ENCODE peak calls at places on chromosome 10, in five cellular contexts. A is HCT116; Q is Kasumi-1; J is psoas muscle; P is stimulated activated CD8-positive, alpha-beta memory T cell treated with anti-CD3 and anti-CD28 coated beads, Interleukin-2, amount 100 ng/mL, for 48 hours. H is an unnamed sample.

GRCh38 chr10:48252354-48252650 is 22.2 kb downstream of the FRMPD2 start:
- DNase-seq in A (no peak), Q (no peak), J (no peak), P (no peak), H (no peak)

GRCh38 chr10:124842721-124843120 is 41.1 kb downstream of the ABRAXAS2 start:
- DNase-seq in A (no peak), Q (no peak), J (no peak), P (no peak), H (no peak)

GRCh38 chr10:90652519-90652918 is 205.3 kb downstream of the HTR7 start:
- DNase-seq in A (peak), Q (peak), J (no peak), P (no peak), H (peak)

GRCh38 chr10:15374156-15374555 is 3.1 kb upstream of the FAM171A1 start:
- DNase-seq in A (no peak), Q (no peak), J (no peak), P (no peak), H (no peak)

GRCh38 chr10:25465582-25466372 is 291.0 kb downstream of the GPR158 start:
- DNase-seq in A (peak), Q (no peak), J (no peak), P (no peak), H (no peak)

GRCh38 chr10:109887272-109887671 is 36.0 kb downstream of the XPNPEP1 start:
- DNase-seq in A (no peak), Q (no peak), J (no peak), P (no peak), H (no peak)

GRCh38 chr10:4944751-4945280 is 18.4 kb upstream of the AKR1C1 start:
- DNase-seq in A (no peak), Q (no peak), J (no peak), P (no peak), H (no peak)

GRCh38 chr10:131154306-131155025 is 157.1 kb downstream of the TCERG1L start:
- DNase-seq in A (no peak), Q (no peak), J (no peak), P (no peak), H (no peak)

GRCh38 chr10:13102002-13102794 is 2.2 kb downstream of the OPTN start:
- DNase-seq in A (no peak), Q (no peak), J (peak), P (no peak), H (no peak)

GRCh38 chr10:129108378-129108777 is 358.7 kb upstream of the MGMT start:
- DNase-seq in A (no peak), Q (no peak), J (no peak), P (no peak), H (no peak)

GRCh38 chr10:79055892-79056291 is 12.9 kb upstream of the ZMIZ1 start:
- DNase-seq in A (no peak), Q (no peak), J (no peak), P (no peak), H (no peak)

GRCh38 chr10:87596351-87596750 is 63.3 kb upstream of the PAPSS2 start:
- DNase-seq in A (no peak), Q (peak), J (no peak), P (no peak), H (no peak)

GRCh38 chr10:95260397-95260881 is 30.4 kb downstream of the PDLIM1 start:
- DNase-seq in A (no peak), Q (no peak), J (no peak), P (no peak), H (peak)

GRCh38 chr10:47366056-47366631 is 17.9 kb downstream of the ZNF488 start:
- DNase-seq in A (no peak), Q (no peak), J (peak), P (no peak), H (no peak)

GRCh38 chr10:86941991-86942421 is 15.4 kb downstream of the MMRN2 start:
- DNase-seq in A (no peak), Q (no peak), J (no peak), P (no peak), H (no peak)

GRCh38 chr10:75568721-75569120 is 137.3 kb downstream of the LRMDA start:
- DNase-seq in A (no peak), Q (no peak), J (no peak), P (no peak), H (no peak)

GRCh38 chr10:54800677-54801480 is at the start of gene PCDH15:
- DNase-seq in A (no peak), Q (peak), J (no peak), P (no peak), H (no peak)

GRCh38 chr10:14648936-14649335 is 125.8 kb downstream of the FAM107B start:
- DNase-seq in A (no peak), Q (no peak), J (no peak), P (no peak), H (no peak)

GRCh38 chr10:89793649-89794254 is 92.4 kb downstream of the KIF20B start:
- DNase-seq in A (peak), Q (peak), J (no peak), P (no peak), H (peak)

GRCh38 chr10:35416628-35417625 is 80.6 kb downstream of the CCNY start:
- DNase-seq in A (no peak), Q (no peak), J (no peak), P (no peak), H (no peak)

GRCh38 chr10:62651341-62651740 is 153.2 kb upstream of the ADO start:
- DNase-seq in A (no peak), Q (no peak), J (no peak), P (no peak), H (peak)

GRCh38 chr10:101903827-101904520 is 60.4 kb upstream of the KCNIP2 start:
- DNase-seq in A (no peak), Q (no peak), J (no peak), P (no peak), H (no peak)

GRCh38 chr10:42783181-42783549 is 570 bp downstream of the BMS1 start:
- DNase-seq in A (no peak), Q (peak), J (peak), P (no peak), H (peak)

GRCh38 chr10:3529691-3530090 is 255.3 kb downstream of the KLF6 start:
- DNase-seq in A (no peak), Q (no peak), J (no peak), P (no peak), H (no peak)

GRCh38 chr10:68900427-68901105 is 549 bp upstream of the DDX50 start:
- DNase-seq in A (no peak), Q (no peak), J (peak), P (peak), H (no peak)

GRCh38 chr10:127855584-127855881 is 37.2 kb downstream of the CLRN3 start:
- DNase-seq in A (no peak), Q (no peak), J (no peak), P (no peak), H (no peak)

GRCh38 chr10:69377191-69377590 is 39.5 kb downstream of the TACR2 start:
- DNase-seq in A (no peak), Q (no peak), J (no peak), P (no peak), H (no peak)

GRCh38 chr10:71467569-71468362 is 71.0 kb downstream of the CDH23 start:
- DNase-seq in A (no peak), Q (no peak), J (no peak), P (no peak), H (no peak)

GRCh38 chr10:76205361-76205760 is 773.9 kb downstream of the LRMDA start:
- DNase-seq in A (no peak), Q (no peak), J (no peak), P (no peak), H (peak)